ENCODE peak calls at places on chromosome 5, in ten cellular contexts. Z, S, N, M, I, P, F, X, O and Q are unnamed samples.

GRCh38 chr5:52693279-52693678 is 94.4 kb upstream of the ITGA1 start:
- DNase-seq in Z (peak; percentile 46), S (peak; percentile 27), N (peak; percentile 40), M (no peak), I (peak; percentile 75), P (no peak), F (no peak), X (peak; percentile 28), O (peak; percentile 46), Q (peak; percentile 58)

GRCh38 chr5:138654281-138654867 is 79.2 kb upstream of the HSPA9 start:
- DNase-seq in Z (peak; percentile 28), S (peak; percentile 56), N (peak; percentile 55), M (peak; percentile 13), I (no peak), P (no peak), F (peak; percentile 76), X (no peak), O (no peak), Q (peak; percentile 40)

GRCh38 chr5:170053896-170054295 is 51.8 kb upstream of the FOXI1 start:
- DNase-seq in Z (no peak), S (no peak), N (no peak), M (no peak), I (no peak), P (no peak), F (no peak), X (no peak), O (no peak), Q (no peak)

GRCh38 chr5:10689391-10690081 is 71.5 kb downstream of the DAP start:
- DNase-seq in Z (no peak), S (no peak), N (no peak), M (no peak), I (no peak), P (no peak), F (peak; percentile 53), X (no peak), O (peak; percentile 29), Q (peak; percentile 70)

GRCh38 chr5:131394128-131394527 is 130.3 kb downstream of the CDC42SE2 start:
- DNase-seq in Z (peak; percentile 21), S (peak; percentile 36), N (peak; percentile 9), M (no peak), I (no peak), P (no peak), F (peak; percentile 59), X (peak; percentile 60), O (no peak), Q (no peak)

GRCh38 chr5:142145106-142145900 is 36.7 kb downstream of the NDFIP1 start:
- DNase-seq in Z (peak; percentile 74), S (peak; percentile 60), N (peak; percentile 47), M (no peak), I (no peak), P (no peak), F (peak; percentile 30), X (peak; percentile 66), O (peak; percentile 84), Q (peak; percentile 77)

GRCh38 chr5:139636975-139637408 is 11.2 kb upstream of the CXXC5 start:
- DNase-seq in Z (no peak), S (peak; percentile 28), N (peak; percentile 83), M (no peak), I (no peak), P (no peak), F (peak; percentile 71), X (no peak), O (no peak), Q (no peak)

GRCh38 chr5:95900383-95900958 is 61.2 kb downstream of the ELL2 start:
- DNase-seq in Z (peak; percentile 85), S (no peak), N (no peak), M (no peak), I (no peak), P (no peak), F (peak; percentile 63), X (peak; percentile 47), O (peak; percentile 62), Q (peak; percentile 77)

GRCh38 chr5:54757541-54757940 is 227.9 kb downstream of the ESM1 start:
- DNase-seq in Z (no peak), S (no peak), N (no peak), M (no peak), I (no peak), P (no peak), F (no peak), X (no peak), O (no peak), Q (no peak)

GRCh38 chr5:135993894-135994514 is 34.8 kb upstream of the TGFBI start:
- DNase-seq in Z (peak; percentile 78), S (no peak), N (no peak), M (no peak), I (no peak), P (no peak), F (peak; percentile 96), X (no peak), O (no peak), Q (peak; percentile 64)

GRCh38 chr5:149632311-149633251 is 51.3 kb downstream of the ARHGEF37 start:
- DNase-seq in Z (peak; percentile 45), S (no peak), N (peak; percentile 98), M (no peak), I (no peak), P (peak; percentile 31), F (peak; percentile 93), X (peak; percentile 82), O (no peak), Q (no peak)

GRCh38 chr5:142698447-142698846 is 12.6 kb upstream of the FGF1 start:
- DNase-seq in Z (no peak), S (no peak), N (no peak), M (no peak), I (no peak), P (no peak), F (no peak), X (no peak), O (no peak), Q (no peak)

DNA sequence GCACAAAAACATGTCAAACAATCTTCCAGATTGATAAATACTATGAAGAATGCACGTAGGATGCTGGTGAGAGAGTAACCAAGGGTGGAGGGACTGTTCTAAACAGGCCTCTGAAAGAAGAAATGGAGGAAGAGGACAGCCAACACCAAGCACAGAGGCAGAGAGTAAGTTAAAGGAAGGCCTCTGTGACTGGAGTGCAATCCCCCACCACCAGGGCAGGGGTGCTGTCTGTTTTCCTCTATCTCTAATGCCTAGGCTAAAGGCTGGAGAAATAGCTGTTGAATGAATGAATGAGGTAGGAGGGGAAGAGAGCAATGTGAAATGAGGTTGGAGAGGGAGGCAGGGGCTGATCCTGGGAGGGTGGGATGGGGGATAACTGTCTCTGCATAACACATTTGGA is 88.9 kb downstream of the ANKRD55 start:
- DNase-seq in Z (no peak), S (no peak), N (no peak), M (no peak), I (no peak), P (no peak), F (no peak), X (no peak), O (no peak), Q (no peak)
- TF ChIP-seq CTCF in Z (no peak), S (no peak), N (no peak), M (no peak), I (no peak), P (no peak), F (no peak), X (no peak), O (no peak), Q (peak; percentile 2)

DNA sequence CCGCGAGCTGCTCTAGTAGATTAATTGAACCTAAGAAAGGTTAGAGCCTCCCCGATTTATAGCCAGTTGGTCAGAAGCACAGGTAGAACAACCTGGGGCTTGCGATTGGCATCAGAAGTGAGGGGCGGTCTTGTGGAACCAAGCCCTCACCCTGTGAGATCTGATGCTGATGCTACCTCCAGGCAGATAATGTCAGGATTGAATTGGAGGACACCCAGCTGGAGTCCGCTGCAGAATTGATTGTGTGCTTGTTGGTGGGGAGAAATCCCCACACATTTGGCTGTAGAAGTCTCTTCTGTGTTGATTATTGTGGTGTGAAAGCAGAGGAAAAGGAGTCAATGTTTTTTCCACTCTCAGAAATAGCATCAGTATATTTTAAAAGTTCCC is 32.5 kb downstream of the ATP6V0E1 start:
- DNase-seq in Z (no peak), S (no peak), N (no peak), M (no peak), I (no peak), P (no peak), F (no peak), X (no peak), O (no peak), Q (no peak)
- H3K4me3 ChIP-seq in Z (no peak overlapping the region), S (no peak overlapping the region), N (no peak overlapping the region), M (no peak overlapping the region), I (no peak overlapping the region), P (no peak overlapping the region), F (no peak overlapping the region), X (no peak overlapping the region), O (no peak overlapping the region), Q (no peak overlapping the region)

GRCh38 chr5:75844301-75844700 is 127.1 kb upstream of the POC5 start:
- DNase-seq in Z (no peak), S (no peak), N (no peak), M (no peak), I (no peak), P (no peak), F (no peak), X (no peak), O (no peak), Q (no peak)

GRCh38 chr5:75848077-75848476 is 130.8 kb upstream of the POC5 start:
- DNase-seq in Z (no peak), S (no peak), N (no peak), M (no peak), I (no peak), P (no peak), F (no peak), X (no peak), O (no peak), Q (no peak)

GRCh38 chr5:75839547-75839946 is 122.3 kb upstream of the POC5 start:
- DNase-seq in Z (no peak), S (no peak), N (no peak), M (no peak), I (no peak), P (no peak), F (no peak), X (no peak), O (no peak), Q (no peak)

GRCh38 chr5:75847561-75848021 is 130.4 kb upstream of the POC5 start:
- DNase-seq in Z (no peak), S (no peak), N (no peak), M (no peak), I (no peak), P (no peak), F (no peak), X (no peak), O (no peak), Q (no peak)

DNA sequence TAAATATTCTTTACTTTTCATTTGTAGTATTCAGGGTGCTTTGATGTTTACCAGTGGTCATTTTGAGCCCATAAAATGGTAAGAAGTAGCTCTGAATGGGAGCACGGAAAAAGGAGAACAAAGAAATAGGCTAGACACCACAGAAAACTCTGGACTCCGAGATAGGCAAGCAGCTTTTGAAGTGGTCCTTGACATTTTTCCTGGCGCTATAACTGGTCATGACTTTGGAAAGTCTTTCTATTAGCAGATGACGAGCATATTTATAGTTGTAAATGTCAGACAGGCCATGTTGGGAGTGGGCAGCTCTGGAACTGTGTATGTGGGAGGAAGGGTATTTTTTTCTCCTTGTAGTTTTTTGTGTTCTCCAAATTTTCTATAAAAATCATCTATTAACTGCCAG is 126.1 kb upstream of the POC5 start:
- DNase-seq in Z (no peak), S (no peak), N (no peak), M (no peak), I (no peak), P (no peak), F (no peak), X (no peak), O (no peak), Q (no peak)
- H3K4me1 ChIP-seq in Z (no peaks in the 10 kb centered on the region), S (no peaks in the 10 kb centered on the region), N (no peaks in the 10 kb centered on the region), M (no peaks in the 10 kb centered on the region), I (peaks cover 7% of the 10 kb centered on the region), P (no peaks in the 10 kb centered on the region), F (no peaks in the 10 kb centered on the region), X (peaks cover 5% of the 10 kb centered on the region), O (no peaks in the 10 kb centered on the region), Q (no peaks in the 10 kb centered on the region)

GRCh38 chr5:177496111-177497010 is 1.0 kb downstream of the PDLIM7 start:
- DNase-seq in Z (peak; percentile 96), S (no peak), N (peak; percentile 83), M (peak; percentile 89), I (peak; percentile 82), P (peak; percentile 85), F (peak; percentile 88), X (peak; percentile 51), O (peak; percentile 74), Q (peak; percentile 91)
- TF ChIP-seq CTCF in Z (peak; percentile 47), S (no peak), N (peak; percentile 38), M (peak; percentile 18), I (no peak), P (no peak), F (peak; percentile 29), X (peak; percentile 30), O (no peak), Q (peak; percentile 42)